ENCODE peak calls at places on chromosomes 11 and 22, in eight cellular contexts. T is activated naive CD4-positive, alpha-beta T cell treated with anti-CD3 and anti-CD28 coated beads, Interleukin-2, amount 50 U/mL, for 16 hours; O is LHCN-M2; A is AG08395; K is body of pancreas; G is activated T-cell treated with anti-CD3 and anti-CD28 coated beads for 1 hour; X is heart right ventricle; M is GM12878. Y is an unnamed sample.

GRCh38 chr11:78039919-78040671 is 17.0 kb upstream of the KCTD14 start:
- DNase-seq in T (no peak), O (peak), A (peak), K (peak), G (peak), X (peak), M (no peak), Y (peak)

GRCh38 chr11:3995307-3995706 is 99.3 kb upstream of the RRM1 start:
- DNase-seq in T (no peak), O (no peak), A (no peak), K (no peak), G (no peak), X (no peak), M (no peak), Y (no peak)

GRCh38 chr11:69014084-69014935 is 1.3 kb upstream of the MRGPRF start:
- DNase-seq in T (no peak), O (no peak), A (no peak), K (no peak), G (no peak), X (peak), M (no peak), Y (peak)

GRCh38 chr11:132718711-132719641 is 813.3 kb downstream of the OPCML start:
- DNase-seq in T (no peak), O (no peak), A (peak), K (no peak), G (no peak), X (no peak), M (no peak), Y (no peak)

GRCh38 chr22:43396934-43397457 is 14.8 kb upstream of the MPPED1 start:
- DNase-seq in T (no peak), O (no peak), A (no peak), K (no peak), G (no peak), X (no peak), M (no peak), Y (no peak)

GRCh38 chr11:5043385-5043784 is 2.9 kb upstream of the OR52J3 start:
- DNase-seq in T (no peak), O (peak), A (no peak), K (no peak), G (no peak), X (no peak), M (no peak), Y (no peak)

GRCh38 chr11:75652936-75653335 is 15.9 kb downstream of the MAP6 start:
- DNase-seq in T (no peak), O (no peak), A (peak), K (no peak), G (no peak), X (no peak), M (no peak), Y (no peak)

GRCh38 chr22:42692239-42693054 is 28.2 kb downstream of the A4GALT start:
- DNase-seq in T (no peak), O (no peak), A (no peak), K (no peak), G (no peak), X (no peak), M (no peak), Y (no peak)

GRCh38 chr11:113242767-113243397 is 71.5 kb upstream of the TTC12 start:
- DNase-seq in T (no peak), O (peak), A (peak), K (peak), G (no peak), X (no peak), M (no peak), Y (peak)

GRCh38 chr22:47175761-47176359 is 413.4 kb downstream of the TBC1D22A start:
- DNase-seq in T (peak), O (no peak), A (no peak), K (peak), G (no peak), X (no peak), M (no peak), Y (no peak)

GRCh38 chr11:101456812-101457211 is 127.0 kb downstream of the TRPC6 start:
- DNase-seq in T (no peak), O (peak), A (no peak), K (no peak), G (no peak), X (no peak), M (no peak), Y (peak)